ENCODE peak calls at places on chromosomes 2 and 18, in four cellular contexts. B is activated naive CD4-positive, alpha-beta T cell treated with anti-CD3 and anti-CD28 coated beads for 36 hours; A is T-helper 1 cell; H is amniotic stem cell. J is an unnamed sample.

GRCh38 chr2:101486994-101487393 is 12.1 kb upstream of the RFX8 start:
- DNase-seq in B (no peak), A (no peak), H (no peak), J (no peak)

GRCh38 chr2:134098258-134098785 is 155.6 kb upstream of the MGAT5 start:
- DNase-seq in A (no peak), B (no peak), H (no peak), J (no peak)

GRCh38 chr2:165793779-165794519 is at the start of gene GALNT3:
- DNase-seq in A (peak; percentile 48), H (no peak), B (peak; percentile 44), J (peak; percentile 93)

GRCh38 chr2:112275314-112275886 is at the start of gene ZC3H6:
- DNase-seq in A (peak; percentile 98), B (peak; percentile 99), H (peak; percentile 91), J (peak; percentile 95)

GRCh38 chr2:72745679-72746368 is 80.0 kb downstream of the EXOC6B start:
- DNase-seq in B (no peak), H (peak; percentile 19), A (peak; percentile 23), J (peak; percentile 46)

GRCh38 chr18:2390158-2390557 is 181.1 kb downstream of the METTL4 start:
- DNase-seq in A (no peak), B (no peak), H (no peak), J (no peak)

GRCh38 chr18:54607213-54607934 is 16.3 kb downstream of the DYNAP start:
- DNase-seq in H (no peak), A (no peak), B (no peak), J (peak; percentile 91)

GRCh38 chr2:208250401-208250800 is 4.5 kb downstream of the IDH1 start:
- DNase-seq in B (no peak), H (no peak), A (no peak), J (peak; percentile 39)

GRCh38 chr18:48662021-48662661 is 123.3 kb downstream of the CTIF start:
- DNase-seq in B (no peak), H (peak; percentile 26), A (no peak), J (peak; percentile 25)

GRCh38 chr2:119721462-119721861 is 38.3 kb upstream of the PTPN4 start:
- DNase-seq in A (no peak), B (no peak), H (no peak), J (no peak)

GRCh38 chr2:18399601-18400000 is 160.9 kb downstream of the RDH14 start:
- DNase-seq in B (no peak), A (no peak), H (no peak), J (peak; percentile 40)

GRCh38 chr18:40651163-40651562 is 1303.9 kb upstream of the PIK3C3 start:
- DNase-seq in A (no peak), B (no peak), H (no peak), J (no peak)

GRCh38 chr18:76821875-76822509 is 365 bp upstream of the ZNF236 start:
- DNase-seq in B (peak; percentile 45), H (peak; percentile 29), A (peak; percentile 69), J (peak; percentile 52)

GRCh38 chr2:7444614-7445013 is 527.4 kb downstream of the RNF144A start:
- DNase-seq in B (no peak), A (no peak), H (no peak), J (no peak)

GRCh38 chr2:199975297-199975895 is 20.0 kb downstream of the MAIP1 start:
- DNase-seq in H (no peak), B (no peak), A (no peak), J (no peak)

J was measured in mammary epithelial cell.